ENCODE peak calls at places on chromosomes 2 and 18, in seven cellular contexts. One of them, this sample, is unnamed.

GRCh38 chr2:110869472-110870446 is 137.4 kb downstream of the ACOXL start:
- DNase-seq in ovary: no peak
- DNase-seq in cardiac muscle cell: peak
- DNase-seq in cardiac fibroblast: peak
- DNase-seq in mammary epithelial cell: peak
- DNase-seq in adrenal gland: no peak
- DNase-seq in astrocyte of the spinal cord: peak
- DNase-seq in this sample: no peak

GRCh38 chr2:231489990-231490389 is 25.7 kb upstream of the NCL start:
- DNase-seq in cardiac muscle cell: peak
- DNase-seq in adrenal gland: no peak
- DNase-seq in ovary: no peak
- DNase-seq in astrocyte of the spinal cord: no peak
- DNase-seq in mammary epithelial cell: no peak
- DNase-seq in cardiac fibroblast: peak
- DNase-seq in this sample: no peak

GRCh38 chr2:97659256-97660043 is 4.4 kb downstream of the ACTR1B start:
- DNase-seq in cardiac muscle cell: no peak
- DNase-seq in mammary epithelial cell: no peak
- DNase-seq in ovary: no peak
- DNase-seq in adrenal gland: no peak
- DNase-seq in astrocyte of the spinal cord: no peak
- DNase-seq in cardiac fibroblast: no peak
- DNase-seq in this sample: no peak

GRCh38 chr2:240775911-240776310 is 44.1 kb downstream of the KIF1A start:
- DNase-seq in cardiac muscle cell: no peak
- DNase-seq in cardiac fibroblast: peak
- DNase-seq in ovary: peak
- DNase-seq in mammary epithelial cell: no peak
- DNase-seq in adrenal gland: peak
- DNase-seq in astrocyte of the spinal cord: no peak
- DNase-seq in this sample: no peak

GRCh38 chr2:74183878-74184277 is 5.2 kb upstream of the MOB1A start:
- DNase-seq in astrocyte of the spinal cord: no peak
- DNase-seq in cardiac muscle cell: no peak
- DNase-seq in ovary: no peak
- DNase-seq in mammary epithelial cell: no peak
- DNase-seq in cardiac fibroblast: no peak
- DNase-seq in adrenal gland: no peak
- DNase-seq in this sample: no peak

GRCh38 chr2:191178806-191179514 is 28.2 kb upstream of the STAT4 start:
- DNase-seq in ovary: no peak
- DNase-seq in astrocyte of the spinal cord: no peak
- DNase-seq in cardiac muscle cell: peak
- DNase-seq in adrenal gland: no peak
- DNase-seq in mammary epithelial cell: peak
- DNase-seq in cardiac fibroblast: peak
- DNase-seq in this sample: peak

GRCh38 chr18:61413388-61413787 is 80.2 kb downstream of the CDH20 start:
- DNase-seq in cardiac fibroblast: no peak
- DNase-seq in cardiac muscle cell: no peak
- DNase-seq in adrenal gland: no peak
- DNase-seq in mammary epithelial cell: no peak
- DNase-seq in ovary: no peak
- DNase-seq in astrocyte of the spinal cord: no peak
- DNase-seq in this sample: no peak

GRCh38 chr2:85728883-85729824 is 24.6 kb upstream of the ATOH8 start:
- DNase-seq in cardiac muscle cell: peak
- DNase-seq in astrocyte of the spinal cord: peak
- DNase-seq in mammary epithelial cell: peak
- DNase-seq in adrenal gland: peak
- DNase-seq in cardiac fibroblast: peak
- DNase-seq in ovary: peak
- DNase-seq in this sample: peak

GRCh38 chr18:48228301-48228715 is 180.9 kb downstream of the ZBTB7C start:
- DNase-seq in mammary epithelial cell: peak
- DNase-seq in ovary: peak
- DNase-seq in adrenal gland: peak
- DNase-seq in astrocyte of the spinal cord: no peak
- DNase-seq in cardiac muscle cell: peak
- DNase-seq in cardiac fibroblast: peak
- DNase-seq in this sample: peak

GRCh38 chr2:98014379-98014778 is 18.6 kb upstream of the TMEM131 start:
- DNase-seq in ovary: no peak
- DNase-seq in adrenal gland: no peak
- DNase-seq in mammary epithelial cell: no peak
- DNase-seq in cardiac muscle cell: no peak
- DNase-seq in astrocyte of the spinal cord: no peak
- DNase-seq in cardiac fibroblast: no peak
- DNase-seq in this sample: no peak

GRCh38 chr2:42573256-42573655 is 4.8 kb downstream of the MTA3 start:
- DNase-seq in cardiac muscle cell: no peak
- DNase-seq in ovary: no peak
- DNase-seq in adrenal gland: no peak
- DNase-seq in mammary epithelial cell: no peak
- DNase-seq in astrocyte of the spinal cord: no peak
- DNase-seq in cardiac fibroblast: no peak
- DNase-seq in this sample: no peak

GRCh38 chr2:223585691-223586090 is 16.5 kb downstream of the SCG2 start:
- DNase-seq in mammary epithelial cell: peak
- DNase-seq in ovary: no peak
- DNase-seq in cardiac fibroblast: peak
- DNase-seq in cardiac muscle cell: peak
- DNase-seq in astrocyte of the spinal cord: peak
- DNase-seq in adrenal gland: no peak
- DNase-seq in this sample: peak

GRCh38 chr18:3048820-3049349 is 35.9 kb upstream of the LPIN2 start:
- DNase-seq in cardiac fibroblast: no peak
- DNase-seq in mammary epithelial cell: no peak
- DNase-seq in adrenal gland: no peak
- DNase-seq in cardiac muscle cell: no peak
- DNase-seq in ovary: no peak
- DNase-seq in astrocyte of the spinal cord: no peak
- DNase-seq in this sample: no peak

GRCh38 chr2:136112949-136113766 is 4.8 kb downstream of the CXCR4 start:
- DNase-seq in cardiac muscle cell: no peak
- DNase-seq in astrocyte of the spinal cord: no peak
- DNase-seq in ovary: no peak
- DNase-seq in cardiac fibroblast: no peak
- DNase-seq in mammary epithelial cell: no peak
- DNase-seq in adrenal gland: no peak
- DNase-seq in this sample: no peak

GRCh38 chr2:19256239-19256638 is 102.2 kb downstream of the OSR1 start:
- DNase-seq in adrenal gland: no peak
- DNase-seq in cardiac fibroblast: peak
- DNase-seq in ovary: no peak
- DNase-seq in astrocyte of the spinal cord: peak
- DNase-seq in cardiac muscle cell: peak
- DNase-seq in mammary epithelial cell: peak
- DNase-seq in this sample: peak

GRCh38 chr2:26033270-26033768 is 565 bp upstream of the RAB10 start:
- DNase-seq in mammary epithelial cell: peak
- DNase-seq in cardiac fibroblast: peak
- DNase-seq in astrocyte of the spinal cord: peak
- DNase-seq in cardiac muscle cell: peak
- DNase-seq in adrenal gland: peak
- DNase-seq in ovary: no peak
- DNase-seq in this sample: peak

GRCh38 chr2:196181484-196181883 is 10.1 kb upstream of the STK17B start:
- DNase-seq in mammary epithelial cell: no peak
- DNase-seq in cardiac fibroblast: no peak
- DNase-seq in cardiac muscle cell: no peak
- DNase-seq in ovary: no peak
- DNase-seq in astrocyte of the spinal cord: no peak
- DNase-seq in adrenal gland: no peak
- DNase-seq in this sample: no peak

GRCh38 chr18:61870151-61870550 is 22.7 kb downstream of the RNF152 start:
- DNase-seq in ovary: no peak
- DNase-seq in mammary epithelial cell: no peak
- DNase-seq in cardiac fibroblast: peak
- DNase-seq in adrenal gland: no peak
- DNase-seq in cardiac muscle cell: peak
- DNase-seq in astrocyte of the spinal cord: peak
- DNase-seq in this sample: no peak

GRCh38 chr2:28623582-28624405 is 127.8 kb upstream of the PPP1CB start:
- DNase-seq in ovary: no peak
- DNase-seq in astrocyte of the spinal cord: no peak
- DNase-seq in cardiac muscle cell: no peak
- DNase-seq in adrenal gland: no peak
- DNase-seq in cardiac fibroblast: no peak
- DNase-seq in mammary epithelial cell: no peak
- DNase-seq in this sample: no peak

GRCh38 chr2:170873035-170873692 is 55.9 kb upstream of the GORASP2 start:
- DNase-seq in ovary: peak
- DNase-seq in astrocyte of the spinal cord: peak
- DNase-seq in cardiac muscle cell: peak
- DNase-seq in mammary epithelial cell: peak
- DNase-seq in adrenal gland: peak
- DNase-seq in cardiac fibroblast: peak
- DNase-seq in this sample: peak

GRCh38 chr18:3593904-3594759 is 144.2 kb downstream of the TGIF1 start:
- DNase-seq in mammary epithelial cell: peak
- DNase-seq in cardiac fibroblast: peak
- DNase-seq in adrenal gland: peak
- DNase-seq in ovary: peak
- DNase-seq in cardiac muscle cell: peak
- DNase-seq in astrocyte of the spinal cord: peak
- DNase-seq in this sample: peak

GRCh38 chr2:105592288-105592687 is 152.4 kb upstream of the NCK2 start:
- DNase-seq in mammary epithelial cell: no peak
- DNase-seq in astrocyte of the spinal cord: no peak
- DNase-seq in adrenal gland: peak
- DNase-seq in cardiac muscle cell: peak
- DNase-seq in ovary: no peak
- DNase-seq in cardiac fibroblast: no peak
- DNase-seq in this sample: no peak

GRCh38 chr2:175766880-175767279 is 235.2 kb downstream of the LNPK start:
- DNase-seq in ovary: no peak
- DNase-seq in mammary epithelial cell: peak
- DNase-seq in cardiac fibroblast: peak
- DNase-seq in cardiac muscle cell: no peak
- DNase-seq in adrenal gland: no peak
- DNase-seq in astrocyte of the spinal cord: peak
- DNase-seq in this sample: peak

GRCh38 chr18:68778280-68778875 is 19.5 kb upstream of the CCDC102B start:
- DNase-seq in mammary epithelial cell: no peak
- DNase-seq in ovary: no peak
- DNase-seq in astrocyte of the spinal cord: no peak
- DNase-seq in cardiac muscle cell: no peak
- DNase-seq in adrenal gland: no peak
- DNase-seq in cardiac fibroblast: no peak
- DNase-seq in this sample: no peak

GRCh38 chr2:135641156-135642068 is 100.2 kb upstream of the UBXN4 start:
- DNase-seq in cardiac muscle cell: no peak
- DNase-seq in mammary epithelial cell: no peak
- DNase-seq in ovary: no peak
- DNase-seq in astrocyte of the spinal cord: no peak
- DNase-seq in cardiac fibroblast: no peak
- DNase-seq in adrenal gland: no peak
- DNase-seq in this sample: no peak

GRCh38 chr18:6546229-6546628 is 131.5 kb upstream of the L3MBTL4 start:
- DNase-seq in adrenal gland: peak
- DNase-seq in astrocyte of the spinal cord: no peak
- DNase-seq in cardiac fibroblast: no peak
- DNase-seq in ovary: no peak
- DNase-seq in mammary epithelial cell: peak
- DNase-seq in cardiac muscle cell: peak
- DNase-seq in this sample: peak

DNA sequence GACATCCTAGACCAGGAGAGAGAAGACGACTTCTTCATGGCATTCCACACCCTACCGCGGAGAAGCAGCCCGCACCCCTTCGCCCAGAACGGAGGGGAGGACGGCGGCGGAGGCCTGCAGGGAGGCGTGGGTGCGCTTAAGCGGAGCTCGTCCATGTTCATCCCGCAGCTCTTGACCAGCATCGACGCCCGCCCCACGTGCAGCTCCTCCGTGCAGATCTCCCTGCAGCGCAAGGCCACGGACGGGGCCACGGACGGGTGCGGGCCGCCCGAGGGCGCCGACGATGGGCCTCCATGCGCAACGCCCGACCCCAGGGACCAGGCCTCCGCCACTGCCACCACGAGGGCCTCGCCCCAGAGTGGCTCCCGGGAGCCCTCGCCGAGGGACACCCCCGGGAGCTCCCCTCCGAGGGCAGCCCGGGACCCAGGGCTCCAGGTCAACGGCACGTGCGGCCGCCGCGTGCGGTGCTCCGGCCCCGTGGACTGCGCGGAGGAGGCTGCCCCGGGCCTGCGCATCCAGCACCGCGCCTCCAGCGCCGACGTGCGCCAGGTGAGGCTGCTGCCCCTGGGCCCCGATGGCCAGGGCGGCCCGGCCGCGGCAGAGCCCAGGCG is 211.8 kb downstream of the NEDD4L start:
- DNase-seq in ovary: no peak
- DNase-seq in cardiac fibroblast: no peak
- DNase-seq in mammary epithelial cell: no peak
- DNase-seq in adrenal gland: no peak
- DNase-seq in cardiac muscle cell: no peak
- DNase-seq in astrocyte of the spinal cord: no peak
- DNase-seq in this sample: no peak
- H3K4me3 ChIP-seq in ovary: no peak
- H3K4me3 ChIP-seq in cardiac fibroblast: no peak
- H3K4me3 ChIP-seq in mammary epithelial cell: no peak
- H3K4me3 ChIP-seq in adrenal gland: no peak
- H3K4me3 ChIP-seq in cardiac muscle cell: no peak
- H3K4me3 ChIP-seq in astrocyte of the spinal cord: no peak
- H3K4me3 ChIP-seq in this sample: no peak

DNA sequence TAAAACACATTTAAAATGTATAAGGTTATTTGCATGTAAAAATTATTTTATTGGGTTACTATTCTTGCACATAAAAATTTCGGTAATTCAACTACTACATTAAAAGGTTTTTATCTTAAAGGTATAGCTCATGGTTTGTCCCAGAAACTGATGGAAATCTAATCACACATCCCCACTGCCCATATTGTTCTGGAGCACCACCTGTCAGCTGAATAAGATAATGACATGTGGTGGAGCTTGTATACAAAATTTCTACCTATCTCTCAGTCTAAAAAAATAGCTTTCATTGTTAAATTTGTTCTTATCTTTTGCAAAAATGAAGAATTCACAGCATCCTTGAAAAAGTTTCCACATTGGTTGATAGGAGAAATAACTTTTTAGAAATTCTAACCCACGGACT is 18.3 kb downstream of the ERBB4 start:
- DNase-seq in astrocyte of the spinal cord: no peak
- DNase-seq in adrenal gland: no peak
- DNase-seq in mammary epithelial cell: no peak
- DNase-seq in cardiac fibroblast: peak
- DNase-seq in cardiac muscle cell: no peak
- DNase-seq in ovary: no peak
- DNase-seq in this sample: peak
- TF ChIP-seq CTCF in astrocyte of the spinal cord: peak
- TF ChIP-seq CTCF in adrenal gland: no peak
- TF ChIP-seq CTCF in mammary epithelial cell: peak
- TF ChIP-seq CTCF in cardiac fibroblast: peak
- TF ChIP-seq CTCF in cardiac muscle cell: no peak
- TF ChIP-seq CTCF in ovary: no peak
- TF ChIP-seq CTCF in this sample: peak

GRCh38 chr2:45631955-45632354 is 19.5 kb upstream of the PRKCE start:
- DNase-seq in ovary: no peak
- DNase-seq in adrenal gland: no peak
- DNase-seq in mammary epithelial cell: no peak
- DNase-seq in cardiac fibroblast: no peak
- DNase-seq in cardiac muscle cell: no peak
- DNase-seq in astrocyte of the spinal cord: no peak
- DNase-seq in this sample: no peak
- H3K4me3 ChIP-seq in ovary: no peak
- H3K4me3 ChIP-seq in adrenal gland: no peak
- H3K4me3 ChIP-seq in mammary epithelial cell: no peak
- H3K4me3 ChIP-seq in cardiac fibroblast: no peak
- H3K4me3 ChIP-seq in cardiac muscle cell: no peak
- H3K4me3 ChIP-seq in astrocyte of the spinal cord: no peak
- H3K4me3 ChIP-seq in this sample: no peak

GRCh38 chr2:158179660-158180059 is 78.0 kb downstream of the UPP2 start:
- DNase-seq in cardiac fibroblast: peak
- DNase-seq in astrocyte of the spinal cord: peak
- DNase-seq in ovary: no peak
- DNase-seq in cardiac muscle cell: peak
- DNase-seq in adrenal gland: no peak
- DNase-seq in mammary epithelial cell: no peak
- DNase-seq in this sample: peak
- TF ChIP-seq CTCF in cardiac fibroblast: peak
- TF ChIP-seq CTCF in astrocyte of the spinal cord: peak
- TF ChIP-seq CTCF in ovary: no peak
- TF ChIP-seq CTCF in cardiac muscle cell: peak
- TF ChIP-seq CTCF in adrenal gland: peak
- TF ChIP-seq CTCF in mammary epithelial cell: peak
- TF ChIP-seq CTCF in this sample: peak